ENCODE peak calls at places on chromosomes 1 and 21, in seven cellular contexts. Q is uterus, W is cardiac muscle cell, R is psoas muscle, Y is colonic mucosa, F is Panc1, Z is prostate gland. A is an unnamed sample.

GRCh38 chr1:53439337-53440207 is 19.6 kb upstream of the DMRTB1 start:
- DNase-seq in Q (no peak), W (no peak), R (no peak), Y (no peak), F (no peak), Z (no peak), A (no peak)

GRCh38 chr1:198018529-198018928 is 101.4 kb downstream of the LHX9 start:
- DNase-seq in Q (no peak), W (no peak), R (no peak), Y (no peak), F (no peak), Z (no peak), A (peak; percentile 63)

GRCh38 chr1:7401814-7402547 is 369.1 kb upstream of the VAMP3 start:
- DNase-seq in Q (no peak), W (no peak), R (no peak), Y (peak; percentile 14), F (peak; percentile 96), Z (peak; percentile 1), A (peak; percentile 82)

GRCh38 chr1:214842856-214843255 is 239.7 kb upstream of the KCNK2 start:
- DNase-seq in Q (no peak), W (no peak), R (no peak), Y (no peak), F (no peak), Z (no peak), A (no peak)

GRCh38 chr21:29753216-29753615 is 186.6 kb downstream of the GRIK1 start:
- DNase-seq in Q (no peak), W (no peak), R (no peak), Y (no peak), F (no peak), Z (no peak), A (no peak)

GRCh38 chr1:23718482-23718881 is 24.8 kb upstream of the ELOA start:
- DNase-seq in Q (no peak), W (peak; percentile 43), R (no peak), Y (no peak), F (peak; percentile 28), Z (no peak), A (peak; percentile 69)

GRCh38 chr1:235901461-235901860 is 34.8 kb upstream of the LYST start:
- DNase-seq in Q (peak; percentile 52), W (no peak), R (no peak), Y (no peak), F (no peak), Z (no peak), A (no peak)

GRCh38 chr1:37477198-37477931 is 3.0 kb downstream of the ZC3H12A start:
- DNase-seq in Q (no peak), W (peak; percentile 17), R (peak; percentile 33), Y (peak; percentile 84), F (no peak), Z (no peak), A (peak; percentile 41)

GRCh38 chr1:7884757-7885156 is 31.9 kb upstream of the UTS2 start:
- DNase-seq in Q (no peak), W (no peak), R (no peak), Y (no peak), F (no peak), Z (no peak), A (no peak)

GRCh38 chr1:162732566-162733335 is 57.8 kb upstream of the HSD17B7 start:
- DNase-seq in Q (peak; percentile 40), W (no peak), R (no peak), Y (peak; percentile 35), F (no peak), Z (peak; percentile 87), A (peak; percentile 49)

GRCh38 chr1:155860939-155861496 is 1.7 kb downstream of the SYT11 start:
- DNase-seq in Q (no peak), W (no peak), R (no peak), Y (no peak), F (no peak), Z (no peak), A (no peak)

GRCh38 chr21:46092026-46092764 is 5.7 kb upstream of the COL6A2 start:
- DNase-seq in Q (peak; percentile 92), W (no peak), R (peak; percentile 81), Y (peak; percentile 49), F (no peak), Z (no peak), A (no peak)

GRCh38 chr1:101683561-101683960 is 313.2 kb downstream of the OLFM3 start:
- DNase-seq in Q (no peak), W (peak; percentile 62), R (no peak), Y (no peak), F (no peak), Z (no peak), A (no peak)

GRCh38 chr21:34795152-34796141 is 126.7 kb downstream of the CLIC6 start:
- DNase-seq in Q (no peak), W (no peak), R (peak; percentile 43), Y (peak; percentile 65), F (no peak), Z (peak; percentile 74), A (no peak)

GRCh38 chr21:39014751-39015150 is 168.5 kb downstream of the PSMG1 start:
- DNase-seq in Q (no peak), W (no peak), R (no peak), Y (no peak), F (no peak), Z (no peak), A (no peak)

GRCh38 chr1:195886000-195886399 is 722.2 kb downstream of the KCNT2 start:
- DNase-seq in Q (no peak), W (no peak), R (no peak), Y (no peak), F (no peak), Z (no peak), A (no peak)

GRCh38 chr1:22245716-22246115 is 102.8 kb upstream of the WNT4 start:
- DNase-seq in Q (no peak), W (no peak), R (no peak), Y (no peak), F (no peak), Z (no peak), A (no peak)

DNA sequence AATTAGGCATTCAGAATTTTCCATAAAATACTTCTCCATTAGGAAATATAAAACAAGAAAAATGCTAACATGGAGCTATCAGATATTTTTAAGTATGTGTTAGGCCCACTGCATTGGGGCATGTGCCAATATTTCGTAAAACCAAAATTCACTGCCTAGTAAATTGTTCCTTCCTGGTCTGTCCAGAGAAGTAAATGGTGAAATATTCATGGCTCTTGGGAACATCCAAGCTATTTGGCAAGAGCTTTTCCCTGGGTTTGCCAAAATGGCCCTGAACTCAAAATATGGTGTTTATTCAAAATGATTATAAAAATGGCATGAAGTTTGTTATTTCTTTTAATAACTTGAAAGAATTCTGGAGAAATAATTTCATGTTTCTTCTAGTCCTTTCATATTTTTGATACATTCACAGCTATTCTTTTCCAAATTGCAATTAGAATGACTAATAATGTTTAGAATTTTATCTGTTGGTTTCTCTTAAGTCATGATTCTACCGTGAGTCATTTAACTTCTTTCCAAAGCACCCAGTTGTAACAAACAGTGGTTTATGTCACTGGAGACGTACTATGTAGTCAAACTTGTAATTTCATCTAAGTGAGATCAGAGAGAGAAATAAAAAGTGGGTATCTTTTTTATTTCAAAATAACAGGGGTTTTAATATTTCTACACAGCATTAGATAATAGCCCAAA is 25.7 kb upstream of the SLC19A2 start:
- DNase-seq in Q (peak; percentile 72), W (no peak), R (no peak), Y (no peak), F (no peak), Z (no peak), A (no peak)
- H3K27ac ChIP-seq in Q (peak overlapping the region; percentile 79), W (no peak overlapping the region), R (peak overlapping the region; percentile 44), Y (peak overlapping the region; percentile 3), F (no peak overlapping the region), Z (peak overlapping the region; percentile 50), A (no peak overlapping the region)

GRCh38 chr1:30844631-30845030 is 63.9 kb downstream of the SDC3 start:
- DNase-seq in Q (no peak), W (no peak), R (no peak), Y (no peak), F (no peak), Z (no peak), A (no peak)

GRCh38 chr1:30847358-30847972 is 61.1 kb downstream of the SDC3 start:
- DNase-seq in Q (peak; percentile 76), W (no peak), R (peak; percentile 75), Y (peak; percentile 81), F (no peak), Z (no peak), A (peak; percentile 26)

GRCh38 chr1:30846587-30846986 is 62.0 kb downstream of the SDC3 start:
- DNase-seq in Q (no peak), W (no peak), R (no peak), Y (no peak), F (no peak), Z (no peak), A (no peak)

GRCh38 chr1:30845237-30845636 is 63.3 kb downstream of the SDC3 start:
- DNase-seq in Q (peak; percentile 32), W (no peak), R (no peak), Y (no peak), F (no peak), Z (no peak), A (no peak)

DNA sequence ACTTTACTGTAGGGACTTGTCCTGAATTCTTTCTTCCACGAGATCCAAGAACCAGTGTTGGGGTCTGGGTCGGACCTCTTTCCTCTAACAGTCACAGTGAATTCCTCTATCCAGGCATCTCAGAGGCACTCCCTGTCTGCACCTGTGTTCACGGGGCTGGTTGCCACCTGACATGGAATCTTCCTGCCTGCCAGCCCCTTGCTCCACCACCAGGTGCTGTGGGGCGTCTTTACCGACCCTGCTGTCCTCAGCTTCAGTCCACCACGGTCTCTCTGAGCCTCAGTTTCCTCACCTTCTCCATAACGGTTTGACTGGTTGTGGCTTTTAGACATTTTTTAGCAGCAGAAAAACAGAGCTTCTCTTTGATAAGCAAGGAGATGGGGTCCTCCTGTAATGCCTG is 62.7 kb downstream of the SDC3 start:
- DNase-seq in Q (no peak), W (no peak), R (no peak), Y (no peak), F (no peak), Z (no peak), A (no peak)
- TF ChIP-seq CTCF in Q (no peak), W (no peak), R (no peak), Y (no peak), F (no peak), Z (no peak), A (no peak)

GRCh38 chr21:42474043-42474831 is 21.8 kb downstream of the RSPH1 start:
- DNase-seq in Q (no peak), W (no peak), R (no peak), Y (peak; percentile 95), F (no peak), Z (peak; percentile 57), A (peak; percentile 39)
- H3K4me1 ChIP-seq in Q (no peaks in the 10 kb centered on the region), W (no peaks in the 10 kb centered on the region), R (no peaks in the 10 kb centered on the region), Y (peaks cover 9% of the 10 kb centered on the region), F (no peaks in the 10 kb centered on the region), Z (peaks cover 7% of the 10 kb centered on the region), A (peaks cover under 1% of the 10 kb centered on the region)

GRCh38 chr21:44988607-44989537 is 49.0 kb downstream of the SLX9 start:
- DNase-seq in Q (no peak), W (no peak), R (peak; percentile 13), Y (no peak), F (no peak), Z (no peak), A (no peak)

GRCh38 chr21:44986471-44987291 is 46.9 kb downstream of the SLX9 start:
- DNase-seq in Q (peak; percentile 17), W (no peak), R (peak; percentile 24), Y (no peak), F (no peak), Z (no peak), A (no peak)

GRCh38 chr21:44989538-44989888 is 49.7 kb downstream of the SLX9 start:
- DNase-seq in Q (no peak), W (no peak), R (peak; percentile 35), Y (no peak), F (no peak), Z (no peak), A (no peak)

GRCh38 chr21:44987301-44987885 is 47.6 kb downstream of the SLX9 start:
- DNase-seq in Q (no peak), W (no peak), R (no peak), Y (no peak), F (no peak), Z (no peak), A (no peak)

GRCh38 chr21:44987886-44988606 is 48.2 kb downstream of the SLX9 start:
- DNase-seq in Q (no peak), W (no peak), R (peak; percentile 18), Y (no peak), F (no peak), Z (no peak), A (no peak)
- H3K27ac ChIP-seq in Q (no peak overlapping the region), W (peak overlapping the region; percentile 77), R (no peak overlapping the region), Y (no peak overlapping the region), F (no peak overlapping the region), Z (no peak overlapping the region), A (no peak overlapping the region)

A was measured in A673.